ENCODE peak calls at places on chromosomes 1 and 21, in seven cellular contexts. A is left lung; R is CD8-positive, alpha-beta T cell; B is heart left ventricle; O is K562; H is colonic mucosa; N is ovary. X is an unnamed sample. For H3K4me1, the result is how much of the 10 kb centered on the place peaks cover.

GRCh38 chr1:150563340-150564038 is 14.3 kb downstream of the ADAMTSL4 start:
- DNase-seq in A (peak), R (peak), B (peak), O (peak), H (peak), N (peak), X (peak)

GRCh38 chr1:169144941-169145626 is 38.6 kb downstream of the ATP1B1 start:
- DNase-seq in A (no peak), R (no peak), B (no peak), O (no peak), H (no peak), N (no peak), X (no peak)

GRCh38 chr1:154179951-154180687 is 11.8 kb downstream of the TPM3 start:
- DNase-seq in A (no peak), R (no peak), B (no peak), O (no peak), H (peak), N (no peak), X (no peak)

GRCh38 chr1:77401384-77401783 is 119.6 kb downstream of the AK5 start:
- DNase-seq in A (no peak), R (no peak), B (no peak), O (no peak), H (no peak), N (no peak), X (no peak)

GRCh38 chr1:207243756-207244408 is 77.6 kb upstream of the CD55 start:
- DNase-seq in A (no peak), R (no peak), B (no peak), O (no peak), H (no peak), N (no peak), X (no peak)

GRCh38 chr1:239723821-239724367 is 337.5 kb downstream of the CHRM3 start:
- DNase-seq in A (no peak), R (no peak), B (no peak), O (no peak), H (no peak), N (no peak), X (no peak)

GRCh38 chr1:230827081-230827681 is 41.1 kb downstream of the C1orf198 start:
- DNase-seq in A (no peak), R (no peak), B (no peak), O (no peak), H (no peak), N (peak), X (peak)

GRCh38 chr21:42188663-42189062 is 30.3 kb upstream of the ABCG1 start:
- DNase-seq in A (no peak), R (no peak), B (no peak), O (no peak), H (no peak), N (no peak), X (no peak)

GRCh38 chr1:207815913-207816312 is 64.1 kb downstream of the CD46 start:
- DNase-seq in A (no peak), R (no peak), B (no peak), O (no peak), H (no peak), N (no peak), X (no peak)

GRCh38 chr1:51906306-51907078 is 28.0 kb upstream of the NRDC start:
- DNase-seq in A (no peak), R (no peak), B (no peak), O (no peak), H (no peak), N (no peak), X (no peak)

GRCh38 chr1:160125761-160126160 is 10.2 kb downstream of the ATP1A2 start:
- DNase-seq in A (no peak), R (no peak), B (no peak), O (no peak), H (no peak), N (no peak), X (peak)

GRCh38 chr1:209387969-209388329 is 195.6 kb upstream of the CAMK1G start:
- DNase-seq in A (no peak), R (no peak), B (no peak), O (no peak), H (no peak), N (no peak), X (no peak)

GRCh38 chr1:209674957-209675566 is at the start of gene G0S2:
- DNase-seq in A (peak), R (no peak), B (peak), O (peak), H (peak), N (peak), X (peak)

GRCh38 chr1:161073474-161074121 is 3.9 kb upstream of the ARHGAP30 start:
- DNase-seq in A (no peak), R (no peak), B (no peak), O (no peak), H (peak), N (no peak), X (no peak)

DNA sequence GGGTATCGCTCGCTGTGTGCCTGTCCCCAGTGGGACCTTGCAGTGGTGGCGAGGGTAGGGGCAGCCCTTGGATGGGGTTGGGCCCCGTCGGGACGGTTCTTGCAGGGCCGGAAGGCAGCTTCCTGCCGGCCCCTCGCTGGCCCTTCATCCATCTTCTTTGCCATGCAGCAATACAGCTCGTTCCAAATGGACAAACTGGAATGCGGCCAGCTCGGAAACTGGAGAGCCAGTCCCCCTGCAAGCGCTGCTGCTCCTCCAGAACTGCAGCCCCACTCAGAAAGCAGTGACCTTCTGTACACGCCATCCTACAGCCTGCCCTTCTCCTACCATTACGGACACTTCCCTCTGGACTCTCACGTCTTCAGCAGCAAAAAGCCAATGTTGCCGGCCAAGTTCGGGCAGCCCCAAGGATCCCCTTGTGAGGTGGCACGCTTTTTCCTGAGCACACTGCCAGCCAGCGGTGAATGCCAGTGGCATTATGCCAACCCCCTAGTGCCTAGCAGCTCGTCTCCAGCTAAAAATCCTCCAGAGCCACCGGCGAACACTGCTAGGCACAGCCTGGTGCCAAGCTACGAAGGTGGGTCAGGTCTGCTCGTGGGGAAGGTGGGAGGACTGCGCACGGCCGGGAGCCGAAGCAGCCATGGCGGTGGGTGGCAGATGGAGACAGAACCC is 45.8 kb downstream of the SIM2 start:
- DNase-seq in A (no peak), R (no peak), B (no peak), O (no peak), H (no peak), N (no peak), X (peak)
- H3K27ac ChIP-seq in A (no peak), R (no peak), B (no peak), O (no peak), H (no peak), N (no peak), X (no peak)

DNA sequence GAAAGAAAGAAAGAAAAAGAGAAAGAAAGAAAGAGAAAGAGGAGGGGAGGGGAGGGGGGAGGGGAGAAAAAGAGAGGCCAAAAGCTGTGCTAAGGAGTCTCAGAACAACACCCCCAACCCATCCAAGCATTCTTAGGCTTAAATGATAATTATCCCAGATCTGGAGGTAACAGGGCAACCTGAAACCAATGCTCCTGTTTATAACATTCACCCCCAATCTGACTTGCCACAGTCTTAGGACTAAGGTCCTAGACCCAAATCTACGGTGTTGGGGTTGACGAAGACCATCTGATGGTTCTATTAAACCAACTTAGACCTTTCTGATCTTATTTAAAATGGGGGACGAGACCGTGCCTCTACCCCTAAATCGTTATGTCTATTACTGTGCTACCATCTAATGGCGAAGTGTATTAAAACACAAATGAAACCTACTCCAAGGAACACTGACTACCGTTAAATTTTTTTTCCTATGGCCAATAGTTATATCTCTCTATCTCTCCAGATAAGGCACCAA is 119.3 kb upstream of the CDC42BPA start:
- DNase-seq in A (no peak), R (no peak), B (no peak), O (peak), H (no peak), N (no peak), X (no peak)
- H3K4me1 ChIP-seq in A (under half), R (under half), B (under half), O (under half), H (under half), N (under half), X (under half)

GRCh38 chr1:75785964-75786853 is at the start of gene RABGGTB:
- DNase-seq in A (peak), R (peak), B (peak), O (peak), H (peak), N (peak), X (peak)
- TF ChIP-seq CTCF in A (no peak), R (no peak), B (no peak), O (peak), H (no peak), N (no peak), X (peak)

GRCh38 chr21:14210738-14211137 is at the start of gene LIPI:
- DNase-seq in A (no peak), R (no peak), B (no peak), O (no peak), H (no peak), N (no peak), X (no peak)

GRCh38 chr21:14215971-14216621 is at the start of gene RBM11:
- DNase-seq in A (peak), R (peak), B (peak), O (peak), H (peak), N (peak), X (peak)

GRCh38 chr21:14213164-14213563 is 2.4 kb upstream of the LIPI start:
- DNase-seq in A (no peak), R (no peak), B (no peak), O (no peak), H (no peak), N (no peak), X (no peak)
- H3K27ac ChIP-seq in A (no peak), R (no peak), B (no peak), O (no peak), H (no peak), N (no peak), X (no peak)

GRCh38 chr1:2313651-2314296 is 77.6 kb downstream of the MORN1 start:
- DNase-seq in A (no peak), R (peak), B (no peak), O (no peak), H (no peak), N (no peak), X (no peak)

GRCh38 chr1:2312589-2313301 is 78.6 kb downstream of the MORN1 start:
- DNase-seq in A (no peak), R (no peak), B (no peak), O (peak), H (no peak), N (peak), X (no peak)

GRCh38 chr1:2311184-2312032 is 79.9 kb downstream of the MORN1 start:
- DNase-seq in A (no peak), R (peak), B (no peak), O (peak), H (peak), N (peak), X (no peak)

GRCh38 chr1:2310332-2311183 is 80.8 kb downstream of the MORN1 start:
- DNase-seq in A (no peak), R (no peak), B (no peak), O (no peak), H (no peak), N (peak), X (no peak)

GRCh38 chr1:2312196-2312588 is 79.2 kb downstream of the MORN1 start:
- DNase-seq in A (no peak), R (no peak), B (no peak), O (no peak), H (no peak), N (no peak), X (no peak)
- H3K4me1 ChIP-seq in A (half or more), R (half or more), B (under half), O (half or more), H (under half), N (under half), X (under half)

DNA sequence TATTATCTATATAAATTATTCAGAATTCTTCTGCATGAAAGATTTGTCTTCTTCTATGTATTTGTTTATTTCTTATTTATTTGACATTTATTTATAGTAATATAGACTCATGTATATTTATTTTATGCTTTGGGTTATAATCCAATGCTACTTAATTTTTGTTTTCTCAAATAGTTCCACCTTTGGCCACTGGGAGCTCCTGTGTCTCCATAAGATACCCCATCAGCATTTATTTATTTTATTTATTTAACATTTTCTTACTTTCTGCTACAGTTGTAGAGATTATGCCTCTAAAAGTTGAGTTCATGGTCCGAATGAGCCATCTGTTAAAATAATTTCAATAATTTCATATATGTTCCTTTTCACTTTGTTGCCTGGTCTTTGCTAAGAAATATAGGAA is 289.4 kb downstream of the ADGRL2 start:
- DNase-seq in A (no peak), R (no peak), B (no peak), O (no peak), H (no peak), N (no peak), X (no peak)
- TF ChIP-seq CTCF in A (no peak), R (no peak), B (no peak), O (no peak), H (no peak), N (no peak), X (peak)

DNA sequence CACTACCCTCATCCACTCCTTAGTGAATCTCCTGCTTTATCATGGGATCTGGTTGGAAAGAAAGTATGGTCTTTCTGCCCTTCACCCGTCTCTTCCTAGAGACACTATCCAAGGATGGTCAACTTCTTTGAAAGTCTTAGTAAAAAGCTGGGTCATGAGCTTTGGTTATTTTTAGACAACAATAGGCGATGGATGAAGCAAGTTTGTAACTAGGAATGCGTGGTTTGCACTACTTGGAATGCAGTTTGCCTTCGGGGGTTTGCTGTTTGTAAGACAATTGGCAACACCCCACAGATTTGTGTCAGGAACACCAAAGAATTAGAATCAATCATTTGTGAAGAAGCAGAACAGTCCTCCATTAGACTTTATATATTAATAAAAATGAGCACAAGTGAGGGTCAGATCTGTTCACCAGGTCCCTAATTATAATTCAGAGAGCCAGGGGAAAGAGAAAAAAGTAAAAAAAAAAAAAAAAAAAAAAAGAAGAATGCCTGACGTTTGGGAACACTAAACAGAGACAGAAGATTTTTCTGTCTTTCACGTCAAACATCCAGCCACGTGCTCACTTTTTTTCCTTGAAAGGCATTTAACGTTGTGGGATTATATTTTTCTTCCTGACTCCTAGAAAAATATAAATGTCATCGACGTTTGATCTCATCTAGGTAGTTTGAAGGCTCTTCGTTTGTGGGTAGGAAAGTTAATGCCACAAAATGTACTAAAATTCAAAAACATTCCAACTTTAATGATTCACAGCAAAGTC is 60.7 kb upstream of the BTG3 start:
- DNase-seq in A (no peak), R (no peak), B (no peak), O (no peak), H (no peak), N (no peak), X (no peak)
- H3K27ac ChIP-seq in A (no peak), R (no peak), B (no peak), O (no peak), H (no peak), N (no peak), X (no peak)

DNA sequence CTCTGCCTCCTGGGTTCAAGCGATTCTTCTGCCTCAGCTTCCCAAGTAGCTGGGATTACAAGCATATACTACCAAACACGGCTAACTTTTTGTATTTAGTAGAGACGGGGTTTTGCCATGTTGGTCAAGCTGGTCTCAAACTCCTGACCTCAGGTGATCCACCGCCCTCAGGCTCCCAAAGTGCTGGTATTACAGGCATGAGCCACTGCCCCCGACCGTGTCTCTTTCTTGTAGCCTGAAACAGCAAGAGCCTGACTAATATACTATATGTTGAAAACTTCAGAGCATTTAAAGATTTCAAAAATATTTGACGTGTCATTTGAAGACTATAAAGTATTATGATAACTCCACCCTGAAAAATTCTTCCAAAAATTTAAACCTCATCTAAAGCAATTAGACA is 71.7 kb upstream of the ZNF648 start:
- DNase-seq in A (no peak), R (no peak), B (no peak), O (no peak), H (no peak), N (no peak), X (no peak)
- H3K4me1 ChIP-seq in A (under half), R (under half), B (under half), O (under half), H (under half), N (under half), X (under half)

X was measured in kidney.